ENCODE peak calls at places on chromosomes 16 and 17, in six cellular contexts. One of them, this sample, is unnamed.

GRCh38 chr16:18942069-18942468 is 15.9 kb upstream of the SMG1 start:
- DNase-seq in BJ: no peak
- DNase-seq in KG1: no peak
- DNase-seq in HEK293T: no peak
- DNase-seq in anterior cingulate cortex: no peak
- DNase-seq in uterus: no peak
- DNase-seq in this sample: no peak

GRCh38 chr16:24255446-24256352 is at the start of gene CACNG3:
- DNase-seq in anterior cingulate cortex: peak
- DNase-seq in BJ: no peak
- DNase-seq in KG1: peak
- DNase-seq in HEK293T: peak
- DNase-seq in uterus: no peak
- DNase-seq in this sample: no peak

GRCh38 chr16:18809165-18809564 is 7.8 kb upstream of the ARL6IP1 start:
- DNase-seq in anterior cingulate cortex: no peak
- DNase-seq in BJ: no peak
- DNase-seq in KG1: no peak
- DNase-seq in uterus: no peak
- DNase-seq in HEK293T: no peak
- DNase-seq in this sample: no peak

GRCh38 chr17:17036520-17036998 is 5.7 kb upstream of the MPRIP start:
- DNase-seq in BJ: no peak
- DNase-seq in KG1: no peak
- DNase-seq in uterus: no peak
- DNase-seq in HEK293T: no peak
- DNase-seq in anterior cingulate cortex: no peak
- DNase-seq in this sample: no peak

GRCh38 chr17:46085522-46085921 is 86.5 kb downstream of the STH start:
- DNase-seq in HEK293T: no peak
- DNase-seq in KG1: no peak
- DNase-seq in uterus: no peak
- DNase-seq in BJ: no peak
- DNase-seq in anterior cingulate cortex: no peak
- DNase-seq in this sample: no peak

GRCh38 chr17:75849304-75849695 is 5.1 kb upstream of the UNC13D start:
- DNase-seq in HEK293T: no peak
- DNase-seq in KG1: no peak
- DNase-seq in anterior cingulate cortex: no peak
- DNase-seq in BJ: no peak
- DNase-seq in uterus: no peak
- DNase-seq in this sample: no peak

GRCh38 chr17:68870427-68870826 is 84.8 kb downstream of the ABCA8 start:
- DNase-seq in KG1: no peak
- DNase-seq in BJ: no peak
- DNase-seq in HEK293T: no peak
- DNase-seq in anterior cingulate cortex: no peak
- DNase-seq in uterus: no peak
- DNase-seq in this sample: no peak

GRCh38 chr16:17370233-17371013 is 100.3 kb downstream of the XYLT1 start:
- DNase-seq in HEK293T: no peak
- DNase-seq in uterus: no peak
- DNase-seq in BJ: no peak
- DNase-seq in KG1: no peak
- DNase-seq in anterior cingulate cortex: no peak
- DNase-seq in this sample: peak

GRCh38 chr17:65049085-65049756 is 7.3 kb downstream of the GNA13 start:
- DNase-seq in BJ: no peak
- DNase-seq in HEK293T: no peak
- DNase-seq in anterior cingulate cortex: no peak
- DNase-seq in uterus: no peak
- DNase-seq in KG1: no peak
- DNase-seq in this sample: no peak

GRCh38 chr16:49281481-49281842 is at the start of gene CBLN1:
- DNase-seq in anterior cingulate cortex: no peak
- DNase-seq in uterus: no peak
- DNase-seq in KG1: no peak
- DNase-seq in BJ: no peak
- DNase-seq in HEK293T: no peak
- DNase-seq in this sample: no peak

GRCh38 chr16:86224629-86225028 is 285.7 kb upstream of the FOXF1 start:
- DNase-seq in uterus: no peak
- DNase-seq in KG1: no peak
- DNase-seq in BJ: no peak
- DNase-seq in anterior cingulate cortex: no peak
- DNase-seq in HEK293T: no peak
- DNase-seq in this sample: no peak

GRCh38 chr16:87085441-87085840 is 231.8 kb downstream of the C16orf95 start:
- DNase-seq in anterior cingulate cortex: no peak
- DNase-seq in HEK293T: no peak
- DNase-seq in uterus: no peak
- DNase-seq in KG1: no peak
- DNase-seq in BJ: no peak
- DNase-seq in this sample: no peak

GRCh38 chr16:57366544-57367040 is 5.7 kb upstream of the CX3CL1 start:
- DNase-seq in BJ: no peak
- DNase-seq in KG1: no peak
- DNase-seq in HEK293T: no peak
- DNase-seq in uterus: no peak
- DNase-seq in anterior cingulate cortex: no peak
- DNase-seq in this sample: no peak

GRCh38 chr16:6122401-6122800 is 1024.8 kb upstream of the EEF2KMT start:
- DNase-seq in KG1: no peak
- DNase-seq in uterus: no peak
- DNase-seq in BJ: no peak
- DNase-seq in anterior cingulate cortex: no peak
- DNase-seq in HEK293T: no peak
- DNase-seq in this sample: no peak

GRCh38 chr16:88872650-88873331 is 6.3 kb upstream of the PABPN1L start:
- DNase-seq in anterior cingulate cortex: no peak
- DNase-seq in BJ: no peak
- DNase-seq in uterus: no peak
- DNase-seq in HEK293T: no peak
- DNase-seq in KG1: no peak
- DNase-seq in this sample: no peak

GRCh38 chr17:70976447-70976846 is 807.1 kb downstream of the KCNJ2 start:
- DNase-seq in HEK293T: no peak
- DNase-seq in anterior cingulate cortex: no peak
- DNase-seq in uterus: no peak
- DNase-seq in BJ: no peak
- DNase-seq in KG1: no peak
- DNase-seq in this sample: no peak

GRCh38 chr16:52069866-52070265 is 477.1 kb downstream of the TOX3 start:
- DNase-seq in KG1: no peak
- DNase-seq in uterus: no peak
- DNase-seq in anterior cingulate cortex: no peak
- DNase-seq in BJ: no peak
- DNase-seq in HEK293T: peak
- DNase-seq in this sample: no peak

GRCh38 chr17:73318427-73318813 is 6.6 kb upstream of the CDC42EP4 start:
- DNase-seq in anterior cingulate cortex: no peak
- DNase-seq in KG1: no peak
- DNase-seq in HEK293T: no peak
- DNase-seq in uterus: no peak
- DNase-seq in BJ: no peak
- DNase-seq in this sample: no peak

GRCh38 chr16:57764341-57765159 is 29.0 kb downstream of the KATNB1 start:
- DNase-seq in HEK293T: peak
- DNase-seq in uterus: no peak
- DNase-seq in anterior cingulate cortex: no peak
- DNase-seq in KG1: no peak
- DNase-seq in BJ: peak
- DNase-seq in this sample: peak

GRCh38 chr17:34673995-34674900 is 94.9 kb downstream of the TMEM132E start:
- DNase-seq in uterus: no peak
- DNase-seq in anterior cingulate cortex: no peak
- DNase-seq in HEK293T: no peak
- DNase-seq in KG1: no peak
- DNase-seq in BJ: no peak
- DNase-seq in this sample: no peak

GRCh38 chr16:2086136-2086742 is 38.5 kb downstream of the TSC2 start:
- DNase-seq in BJ: no peak
- DNase-seq in HEK293T: no peak
- DNase-seq in KG1: no peak
- DNase-seq in uterus: no peak
- DNase-seq in anterior cingulate cortex: no peak
- DNase-seq in this sample: no peak

GRCh38 chr16:17691621-17692231 is 221.0 kb upstream of the XYLT1 start:
- DNase-seq in KG1: no peak
- DNase-seq in anterior cingulate cortex: no peak
- DNase-seq in HEK293T: no peak
- DNase-seq in BJ: no peak
- DNase-seq in uterus: no peak
- DNase-seq in this sample: peak

GRCh38 chr17:69485126-69485724 is 70.7 kb downstream of the MAP2K6 start:
- DNase-seq in anterior cingulate cortex: no peak
- DNase-seq in KG1: no peak
- DNase-seq in uterus: peak
- DNase-seq in BJ: no peak
- DNase-seq in HEK293T: no peak
- DNase-seq in this sample: no peak

GRCh38 chr16:85391769-85392583 is 221.1 kb upstream of the GSE1 start:
- DNase-seq in anterior cingulate cortex: no peak
- DNase-seq in uterus: no peak
- DNase-seq in HEK293T: no peak
- DNase-seq in KG1: no peak
- DNase-seq in BJ: no peak
- DNase-seq in this sample: no peak

GRCh38 chr17:67054011-67054591 is 9.7 kb downstream of the CACNG1 start:
- DNase-seq in KG1: no peak
- DNase-seq in BJ: no peak
- DNase-seq in HEK293T: no peak
- DNase-seq in uterus: no peak
- DNase-seq in anterior cingulate cortex: no peak
- DNase-seq in this sample: no peak

GRCh38 chr17:73228748-73229236 is 32.9 kb downstream of the CPSF4L start:
- DNase-seq in BJ: peak
- DNase-seq in KG1: no peak
- DNase-seq in HEK293T: peak
- DNase-seq in anterior cingulate cortex: peak
- DNase-seq in uterus: peak
- DNase-seq in this sample: peak

GRCh38 chr16:89200124-89200849 is at the start of gene SLC22A31:
- DNase-seq in HEK293T: no peak
- DNase-seq in KG1: no peak
- DNase-seq in BJ: no peak
- DNase-seq in uterus: no peak
- DNase-seq in anterior cingulate cortex: no peak
- DNase-seq in this sample: no peak

GRCh38 chr17:39929657-39930407 is 2.3 kb downstream of the LRRC3C start:
- DNase-seq in BJ: peak
- DNase-seq in uterus: no peak
- DNase-seq in KG1: no peak
- DNase-seq in HEK293T: no peak
- DNase-seq in anterior cingulate cortex: no peak
- DNase-seq in this sample: peak

GRCh38 chr17:55641559-55642160 is 81.0 kb downstream of the TMEM100 start:
- DNase-seq in anterior cingulate cortex: peak
- DNase-seq in KG1: peak
- DNase-seq in uterus: peak
- DNase-seq in HEK293T: peak
- DNase-seq in BJ: no peak
- DNase-seq in this sample: no peak

GRCh38 chr16:49838639-49839461 is 17.1 kb downstream of the ZNF423 start:
- DNase-seq in anterior cingulate cortex: no peak
- DNase-seq in HEK293T: no peak
- DNase-seq in BJ: no peak
- DNase-seq in uterus: no peak
- DNase-seq in KG1: no peak
- DNase-seq in this sample: no peak

GRCh38 chr17:44444735-44445105 is 55.3 kb upstream of the ITGA2B start:
- DNase-seq in BJ: no peak
- DNase-seq in anterior cingulate cortex: no peak
- DNase-seq in uterus: no peak
- DNase-seq in HEK293T: no peak
- DNase-seq in KG1: no peak
- DNase-seq in this sample: peak

GRCh38 chr17:8581002-8581658 is 49.4 kb downstream of the MYH10 start:
- DNase-seq in HEK293T: no peak
- DNase-seq in uterus: no peak
- DNase-seq in KG1: no peak
- DNase-seq in anterior cingulate cortex: no peak
- DNase-seq in BJ: no peak
- DNase-seq in this sample: no peak

GRCh38 chr16:89529097-89529496 is 20.9 kb downstream of the SPG7 start:
- DNase-seq in HEK293T: no peak
- DNase-seq in KG1: no peak
- DNase-seq in uterus: no peak
- DNase-seq in anterior cingulate cortex: no peak
- DNase-seq in BJ: no peak
- DNase-seq in this sample: no peak

GRCh38 chr17:60602385-60602742 is 2.4 kb downstream of the PPM1D start:
- DNase-seq in HEK293T: no peak
- DNase-seq in KG1: no peak
- DNase-seq in anterior cingulate cortex: no peak
- DNase-seq in BJ: no peak
- DNase-seq in uterus: no peak
- DNase-seq in this sample: no peak

GRCh38 chr17:58965221-58965620 is 141.5 kb downstream of the TRIM37 start:
- DNase-seq in HEK293T: no peak
- DNase-seq in BJ: no peak
- DNase-seq in anterior cingulate cortex: no peak
- DNase-seq in uterus: no peak
- DNase-seq in KG1: no peak
- DNase-seq in this sample: no peak

GRCh38 chr17:7886227-7887037 is 2.2 kb upstream of the CHD3 start:
- DNase-seq in HEK293T: peak
- DNase-seq in KG1: peak
- DNase-seq in BJ: no peak
- DNase-seq in anterior cingulate cortex: no peak
- DNase-seq in uterus: peak
- DNase-seq in this sample: no peak